ENCODE peak calls at places on chromosomes 4 and X, in eight cellular contexts. Z, L, R, A, I, Q, V and X are unnamed samples. For H3K4me1, the result is how much of the 10 kb centered on the place peaks cover.

GRCh38 chr4:86557526-86557925 is 36.6 kb upstream of the PTPN13 start:
- DNase-seq in Z (peak), L (no peak), R (no peak), A (no peak), I (no peak), Q (no peak), V (no peak), X (no peak)

GRCh38 chrX:17546356-17546755 is 171.4 kb downstream of the NHS start:
- DNase-seq in Z (no peak), L (no peak), R (no peak), A (no peak), I (no peak), Q (no peak), V (no peak), X (no peak)

GRCh38 chr4:188691811-188692210 is 552.6 kb downstream of the TRIML1 start:
- DNase-seq in Z (peak), L (peak), R (no peak), A (no peak), I (no peak), Q (no peak), V (no peak), X (no peak)

GRCh38 chr4:100108869-100109268 is 81.4 kb downstream of the DDIT4L start:
- DNase-seq in Z (no peak), L (no peak), R (no peak), A (no peak), I (no peak), Q (no peak), V (no peak), X (no peak)

GRCh38 chr4:19983072-19983471 is 268.6 kb upstream of the SLIT2 start:
- DNase-seq in Z (peak), L (no peak), R (no peak), A (no peak), I (no peak), Q (no peak), V (no peak), X (no peak)

GRCh38 chr4:25619601-25620000 is 36.0 kb upstream of the SLC34A2 start:
- DNase-seq in Z (no peak), L (no peak), R (peak), A (no peak), I (no peak), Q (no peak), V (no peak), X (no peak)

GRCh38 chr4:37685211-37685725 is 908 bp downstream of the RELL1 start:
- DNase-seq in Z (peak), L (no peak), R (no peak), A (no peak), I (no peak), Q (no peak), V (peak), X (no peak)

GRCh38 chr4:54152846-54153600 is 53.1 kb downstream of the GSX2 start:
- DNase-seq in Z (peak), L (no peak), R (no peak), A (no peak), I (no peak), Q (no peak), V (no peak), X (no peak)

GRCh38 chrX:17547658-17548057 is 172.7 kb downstream of the NHS start:
- DNase-seq in Z (peak), L (peak), R (peak), A (no peak), I (no peak), Q (no peak), V (no peak), X (peak)

GRCh38 chrX:110280954-110281353 is 36.9 kb downstream of the AMMECR1 start:
- DNase-seq in Z (peak), L (no peak), R (no peak), A (no peak), I (no peak), Q (no peak), V (no peak), X (no peak)

GRCh38 chr4:25487155-25487554 is 110.1 kb downstream of the ANAPC4 start:
- DNase-seq in Z (no peak), L (no peak), R (no peak), A (no peak), I (no peak), Q (no peak), V (no peak), X (no peak)

GRCh38 chrX:132489256-132490085 is 633 bp upstream of the MBNL3 start:
- DNase-seq in Z (peak), L (peak), R (peak), A (peak), I (peak), Q (peak), V (no peak), X (peak)

GRCh38 chrX:110287605-110288004 is 30.3 kb downstream of the AMMECR1 start:
- DNase-seq in Z (peak), L (no peak), R (no peak), A (no peak), I (no peak), Q (no peak), V (no peak), X (no peak)

GRCh38 chr4:17055788-17056187 is 157.3 kb upstream of the LDB2 start:
- DNase-seq in Z (peak), L (no peak), R (no peak), A (no peak), I (no peak), Q (no peak), V (peak), X (no peak)

GRCh38 chrX:16462912-16463311 is 187.0 kb upstream of the S100G start:
- DNase-seq in Z (peak), L (no peak), R (no peak), A (peak), I (no peak), Q (peak), V (no peak), X (no peak)

GRCh38 chrX:154546354-154547244 is at the start of gene G6PD:
- DNase-seq in Z (peak), L (peak), R (no peak), A (no peak), I (peak), Q (no peak), V (no peak), X (no peak)

GRCh38 chrX:65600106-65600505 is 65.5 kb upstream of the LAS1L start:
- DNase-seq in Z (no peak), L (no peak), R (no peak), A (no peak), I (no peak), Q (no peak), V (no peak), X (no peak)

GRCh38 chrX:72255864-72256263 is 17.0 kb upstream of the ERCC6L start:
- DNase-seq in Z (no peak), L (no peak), R (no peak), A (no peak), I (no peak), Q (no peak), V (no peak), X (no peak)

GRCh38 chr4:125551451-125551850 is 236.7 kb downstream of the FAT4 start:
- DNase-seq in Z (no peak), L (no peak), R (no peak), A (no peak), I (no peak), Q (no peak), V (no peak), X (no peak)

GRCh38 chrX:66013195-66013816 is 26.6 kb downstream of the VSIG4 start:
- DNase-seq in Z (no peak), L (no peak), R (no peak), A (no peak), I (no peak), Q (no peak), V (no peak), X (no peak)

GRCh38 chr4:48967626-48968025 is 18.4 kb upstream of the CWH43 start:
- DNase-seq in Z (peak), L (no peak), R (no peak), A (no peak), I (no peak), Q (no peak), V (peak), X (no peak)

GRCh38 chr4:107908377-107908776 is 23.0 kb upstream of the CYP2U1 start:
- DNase-seq in Z (no peak), L (no peak), R (no peak), A (no peak), I (no peak), Q (no peak), V (no peak), X (no peak)

GRCh38 chr4:132982151-132982550 is 166.9 kb upstream of the PCDH10 start:
- DNase-seq in Z (no peak), L (no peak), R (no peak), A (no peak), I (no peak), Q (no peak), V (no peak), X (no peak)

GRCh38 chrX:8743126-8743732 is 11.3 kb upstream of the ANOS1 start:
- DNase-seq in Z (peak), L (peak), R (peak), A (no peak), I (peak), Q (no peak), V (no peak), X (no peak)

GRCh38 chr4:3836802-3837601 is 70.8 kb downstream of the ADRA2C start:
- DNase-seq in Z (no peak), L (no peak), R (no peak), A (no peak), I (peak), Q (no peak), V (no peak), X (no peak)

GRCh38 chr4:110309686-110310085 is 111.3 kb upstream of the ELOVL6 start:
- DNase-seq in Z (peak), L (no peak), R (no peak), A (no peak), I (no peak), Q (no peak), V (no peak), X (no peak)

GRCh38 chr4:94728056-94728766 is 29.5 kb upstream of the BMPR1B start:
- DNase-seq in Z (no peak), L (no peak), R (no peak), A (no peak), I (no peak), Q (no peak), V (no peak), X (no peak)

GRCh38 chrX:132266583-132267355 is 47.5 kb upstream of the RAP2C start:
- DNase-seq in Z (peak), L (no peak), R (no peak), A (no peak), I (no peak), Q (no peak), V (no peak), X (no peak)

GRCh38 chr4:185587444-185588161 is 52.3 kb upstream of the PDLIM3 start:
- DNase-seq in Z (peak), L (no peak), R (no peak), A (no peak), I (peak), Q (no peak), V (no peak), X (peak)

GRCh38 chrX:82748901-82749505 is 759.1 kb upstream of the POU3F4 start:
- DNase-seq in Z (peak), L (no peak), R (no peak), A (no peak), I (no peak), Q (no peak), V (no peak), X (no peak)

GRCh38 chr4:144421056-144421455 is 224.9 kb upstream of the HHIP start:
- DNase-seq in Z (no peak), L (no peak), R (no peak), A (no peak), I (no peak), Q (no peak), V (no peak), X (no peak)

GRCh38 chrX:101450052-101450451 is 35.2 kb upstream of the ARMCX4 start:
- DNase-seq in Z (no peak), L (no peak), R (no peak), A (no peak), I (no peak), Q (no peak), V (no peak), X (no peak)

GRCh38 chr4:130393246-130394041 is 1297.5 kb downstream of the C4orf33 start:
- DNase-seq in Z (peak), L (no peak), R (no peak), A (no peak), I (no peak), Q (no peak), V (no peak), X (no peak)

GRCh38 chr4:4969298-4969697 is 50.0 kb downstream of the CYTL1 start:
- DNase-seq in Z (peak), L (peak), R (peak), A (peak), I (no peak), Q (peak), V (peak), X (no peak)

GRCh38 chr4:54657556-54658313 is at the start of gene KIT:
- DNase-seq in Z (peak), L (no peak), R (peak), A (peak), I (peak), Q (peak), V (no peak), X (peak)

GRCh38 chr4:86482851-86483490 is 111.1 kb upstream of the PTPN13 start:
- DNase-seq in Z (peak), L (no peak), R (no peak), A (no peak), I (peak), Q (no peak), V (no peak), X (no peak)

GRCh38 chr4:61992351-61992750 is 792.2 kb downstream of the ADGRL3 start:
- DNase-seq in Z (no peak), L (no peak), R (no peak), A (no peak), I (peak), Q (no peak), V (no peak), X (no peak)

GRCh38 chr4:80489798-80490197 is 154.3 kb downstream of the CFAP299 start:
- DNase-seq in Z (no peak), L (no peak), R (no peak), A (no peak), I (no peak), Q (no peak), V (no peak), X (no peak)
- H3K4me1 ChIP-seq in Z (under half), L (under half), R (under half), A (under half), I (under half), Q (under half), V (under half), X (under half)

GRCh38 chr4:56655209-56655626 is 25.9 kb downstream of the HOPX start:
- DNase-seq in Z (peak), L (no peak), R (no peak), A (no peak), I (peak), Q (no peak), V (no peak), X (peak)
- H3K27ac ChIP-seq in Z (no peak), L (no peak), R (no peak), A (no peak), I (no peak), Q (no peak), V (peak), X (peak)

GRCh38 chr4:169225812-169226211 is 44.9 kb downstream of the SH3RF1 start:
- DNase-seq in Z (no peak), L (no peak), R (no peak), A (no peak), I (no peak), Q (no peak), V (peak), X (no peak)
- H3K4me1 ChIP-seq in Z (under half), L (half or more), R (under half), A (under half), I (under half), Q (under half), V (under half), X (under half)

GRCh38 chr4:987689-988513 is 1.1 kb downstream of the IDUA start:
- DNase-seq in Z (no peak), L (no peak), R (no peak), A (peak), I (no peak), Q (no peak), V (no peak), X (peak)
- H3K27ac ChIP-seq in Z (no peak), L (peak), R (no peak), A (no peak), I (no peak), Q (no peak), V (peak), X (peak)

DNA sequence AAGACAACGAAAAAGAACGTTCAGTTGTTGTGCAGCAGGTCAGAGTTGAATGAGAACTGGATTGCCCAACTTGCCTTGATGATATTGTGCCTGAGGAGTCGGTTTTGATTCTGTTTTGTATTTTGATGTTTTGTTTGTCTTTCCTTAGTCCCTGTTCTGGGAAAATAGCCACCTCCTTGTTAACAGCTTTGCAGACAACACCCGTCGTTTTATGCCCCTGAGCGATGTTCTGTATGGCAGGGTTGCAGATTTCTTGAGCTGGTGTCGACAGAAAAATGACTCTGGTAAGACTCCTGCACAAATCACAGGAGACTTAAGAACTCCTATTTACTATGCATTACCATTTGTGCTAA is 4.5 kb downstream of the BST1 start:
- DNase-seq in Z (no peak), L (no peak), R (no peak), A (no peak), I (no peak), Q (no peak), V (peak), X (no peak)
- H3K4me1 ChIP-seq in Z (under half), L (under half), R (under half), A (under half), I (under half), Q (under half), V (under half), X (under half)

GRCh38 chr4:183797445-183798248 is 107.5 kb upstream of the STOX2 start:
- DNase-seq in Z (peak), L (peak), R (no peak), A (no peak), I (peak), Q (no peak), V (no peak), X (peak)

GRCh38 chr4:183801460-183802168 is 103.5 kb upstream of the STOX2 start:
- DNase-seq in Z (no peak), L (no peak), R (no peak), A (no peak), I (peak), Q (no peak), V (no peak), X (no peak)

GRCh38 chr4:183798921-183799307 is 106.2 kb upstream of the STOX2 start:
- DNase-seq in Z (no peak), L (no peak), R (no peak), A (no peak), I (no peak), Q (no peak), V (no peak), X (no peak)

GRCh38 chr4:183797041-183797444 is 108.1 kb upstream of the STOX2 start:
- DNase-seq in Z (no peak), L (peak), R (no peak), A (no peak), I (peak), Q (no peak), V (no peak), X (peak)

GRCh38 chr4:183798249-183798920 is 106.7 kb upstream of the STOX2 start:
- DNase-seq in Z (no peak), L (no peak), R (no peak), A (no peak), I (peak), Q (no peak), V (no peak), X (peak)
- H3K27ac ChIP-seq in Z (no peak), L (peak), R (no peak), A (no peak), I (no peak), Q (no peak), V (peak), X (no peak)

GRCh38 chr4:173168396-173169177 is at the start of gene GALNT7:
- DNase-seq in Z (peak), L (peak), R (peak), A (peak), I (peak), Q (peak), V (peak), X (peak)

GRCh38 chr4:173170210-173170778 is 1.7 kb downstream of the GALNT7 start:
- DNase-seq in Z (peak), L (no peak), R (no peak), A (no peak), I (no peak), Q (no peak), V (no peak), X (no peak)

GRCh38 chr4:173169178-173169427 is 492 bp downstream of the GALNT7 start:
- DNase-seq in Z (no peak), L (no peak), R (no peak), A (no peak), I (no peak), Q (no peak), V (no peak), X (no peak)

GRCh38 chr4:173171098-173171497 is 2.5 kb downstream of the GALNT7 start:
- DNase-seq in Z (peak), L (peak), R (no peak), A (no peak), I (no peak), Q (no peak), V (no peak), X (no peak)

GRCh38 chr4:173169428-173170209 is 1.0 kb downstream of the GALNT7 start:
- DNase-seq in Z (peak), L (peak), R (peak), A (peak), I (peak), Q (peak), V (peak), X (peak)
- H3K4me1 ChIP-seq in Z (under half), L (under half), R (under half), A (under half), I (under half), Q (under half), V (under half), X (under half)

DNA sequence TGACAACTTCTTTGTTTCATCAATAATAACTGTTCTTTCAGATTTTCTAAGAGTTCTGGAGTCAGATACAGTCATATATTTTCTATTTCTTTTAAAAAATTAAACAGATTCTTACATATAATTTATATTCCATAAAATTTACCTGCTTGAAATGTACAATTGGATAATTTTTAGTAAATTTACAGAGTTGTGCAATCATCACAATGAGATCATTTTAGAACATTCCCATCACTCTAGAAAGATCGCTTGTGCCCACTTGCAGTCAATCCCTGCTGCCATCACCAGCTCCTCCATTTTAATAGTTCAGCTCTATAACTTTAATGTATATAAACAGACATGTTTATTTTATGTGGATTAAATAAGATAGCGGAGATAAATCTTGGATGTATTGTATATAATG is 29.6 kb upstream of the PRSS48 start:
- DNase-seq in Z (no peak), L (no peak), R (no peak), A (no peak), I (no peak), Q (no peak), V (no peak), X (no peak)
- H3K27ac ChIP-seq in Z (no peak), L (no peak), R (no peak), A (no peak), I (no peak), Q (no peak), V (no peak), X (no peak)